ENCODE peak calls at places on chromosomes 4 and X, in four cellular contexts. X, J, Z and G are unnamed samples.
A peak's percentile ranks its signal among the peaks of the same experiment; 100 is the strongest.

GRCh38 chr4:119124314-119124713 is 11.3 kb upstream of the MYOZ2 start:
- DNase-seq in J (peak; percentile 47), X (no peak), Z (peak; percentile 37), G (no peak)

GRCh38 chr4:113026556-113026955 is 22.9 kb upstream of the ANK2 start:
- DNase-seq in Z (no peak), X (no peak), J (peak; percentile 32), G (no peak)

GRCh38 chrX:12304261-12304660 is 166.0 kb downstream of the FRMPD4 start:
- DNase-seq in X (no peak), J (peak; percentile 19), Z (no peak), G (peak; percentile 30)

GRCh38 chr4:14990484-14990883 is 11.8 kb upstream of the CPEB2 start:
- DNase-seq in J (no peak), X (no peak), Z (no peak), G (no peak)

GRCh38 chrX:1535241-1536041 is 1.5 kb downstream of the P2RY8 start:
- DNase-seq in X (no peak), Z (no peak), J (no peak), G (no peak)

GRCh38 chr4:184097240-184097619 is 120.4 kb downstream of the ENPP6 start:
- DNase-seq in X (peak; percentile 91), J (no peak), Z (peak; percentile 79), G (no peak)

GRCh38 chrX:13816899-13817298 is at the start of gene GPM6B:
- DNase-seq in J (no peak), X (no peak), Z (peak; percentile 32), G (no peak)

GRCh38 chr4:94976371-94977011 is 218.7 kb downstream of the BMPR1B start:
- DNase-seq in Z (no peak), J (peak; percentile 22), X (no peak), G (peak; percentile 68)

GRCh38 chrX:18424482-18425198 is 768 bp upstream of the CDKL5 start:
- DNase-seq in J (peak; percentile 63), Z (peak; percentile 52), X (peak; percentile 44), G (peak; percentile 70)

GRCh38 chr4:142752331-142752830 is 93.7 kb downstream of the INPP4B start:
- DNase-seq in Z (no peak), X (no peak), J (no peak), G (no peak)

GRCh38 chr4:178255172-178255571 is 812.9 kb upstream of the AGA start:
- DNase-seq in J (no peak), X (no peak), Z (no peak), G (no peak)

GRCh38 chr4:145583191-145583590 is 36.0 kb upstream of the MMAA start:
- DNase-seq in X (no peak), Z (no peak), J (no peak), G (no peak)

GRCh38 chr4:22500831-22501714 is 14.8 kb downstream of the ADGRA3 start:
- DNase-seq in Z (peak; percentile 41), X (no peak), J (no peak), G (peak; percentile 87)

GRCh38 chr4:8266508-8266907 is 3.0 kb upstream of the HTRA3 start:
- DNase-seq in X (no peak), J (no peak), Z (no peak), G (no peak)

GRCh38 chr4:8265171-8265929 is 4.2 kb upstream of the HTRA3 start:
- DNase-seq in Z (no peak), J (no peak), X (no peak), G (no peak)

GRCh38 chr4:8264106-8264505 is 5.4 kb upstream of the HTRA3 start:
- DNase-seq in X (no peak), J (no peak), Z (no peak), G (no peak)

GRCh38 chr4:8267077-8267476 is 2.5 kb upstream of the HTRA3 start:
- DNase-seq in Z (peak; percentile 65), X (peak; percentile 80), J (peak; percentile 67), G (peak; percentile 33)

GRCh38 chr4:8266088-8266487 is 3.5 kb upstream of the HTRA3 start:
- DNase-seq in J (no peak), X (no peak), Z (no peak), G (no peak)
- H4K8ac ChIP-seq in J (no peak overlapping the region), X (no peak overlapping the region), Z (no peak overlapping the region), G (no peak overlapping the region)

DNA sequence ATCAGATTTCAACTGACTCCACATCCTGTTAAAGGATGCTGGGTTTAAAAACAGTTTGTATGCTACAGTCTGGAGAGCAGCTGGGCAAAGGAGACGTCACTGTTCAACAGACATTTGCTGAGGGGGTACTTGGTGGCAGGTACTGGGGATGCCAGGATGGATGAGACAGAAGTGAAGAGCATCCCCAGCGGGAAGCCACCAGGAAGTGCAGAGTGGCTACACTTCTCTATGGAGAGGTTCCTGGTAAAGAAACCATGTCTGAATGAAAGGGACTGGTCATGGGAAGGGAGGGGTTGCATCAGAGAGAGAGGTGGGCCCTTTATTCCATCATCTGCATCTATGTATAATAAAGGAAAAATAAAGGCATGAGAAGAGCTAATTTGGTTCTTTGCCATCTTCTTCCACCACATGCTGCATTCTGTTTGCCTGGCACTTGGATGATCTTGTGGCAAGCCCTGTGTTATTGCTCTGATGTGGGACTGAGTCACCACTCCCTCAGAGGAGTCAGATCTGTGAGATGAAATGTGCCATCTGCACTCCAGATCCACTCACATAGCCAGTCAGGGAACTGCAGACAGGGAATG is 144.9 kb downstream of the SOWAHB start:
- DNase-seq in Z (no peak), J (peak; percentile 98), X (no peak), G (peak; percentile 100)
- H4K8ac ChIP-seq in Z (no peak overlapping the region), J (peak overlapping the region; percentile 59), X (no peak overlapping the region), G (peak overlapping the region; percentile 97)

DNA sequence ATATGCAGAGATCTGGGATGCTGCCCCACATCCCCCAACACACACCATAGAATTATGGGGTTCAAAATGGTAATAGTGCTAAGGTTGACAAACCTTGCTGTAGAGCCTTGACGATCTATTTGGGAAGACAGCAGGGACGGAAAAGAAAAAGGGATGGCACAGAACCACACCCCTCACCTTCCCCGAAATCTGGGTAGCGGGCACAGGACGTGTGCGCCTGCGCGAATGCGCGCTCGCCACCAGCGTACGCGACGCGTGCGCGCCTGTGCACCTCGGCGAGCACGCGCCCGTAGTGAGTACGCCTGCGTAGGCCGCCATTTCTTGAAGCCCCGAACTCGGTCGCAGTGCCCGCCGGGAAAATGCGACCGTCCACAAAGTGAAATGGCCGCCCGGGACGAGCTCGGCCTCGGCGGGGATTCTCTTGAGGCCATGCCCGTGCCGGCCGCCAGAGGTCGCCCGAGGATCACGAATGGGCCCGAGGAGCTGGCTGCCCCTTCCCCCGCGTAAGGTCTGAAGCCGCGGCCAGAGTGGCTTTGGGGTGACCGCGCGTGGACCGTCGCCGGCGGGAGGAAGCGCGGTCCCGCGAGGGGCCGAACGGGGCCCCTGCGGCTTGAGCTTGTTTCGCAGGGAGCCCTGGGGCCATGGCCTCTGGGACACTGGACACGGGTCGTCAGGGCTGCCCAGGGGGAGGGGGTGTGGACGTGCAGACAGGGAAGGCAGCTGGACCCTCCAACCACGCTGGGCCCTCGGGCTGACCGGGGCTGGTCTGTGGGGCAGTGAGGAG is 43.7 kb downstream of the ZNF185 start:
- DNase-seq in J (peak; percentile 88), X (peak; percentile 89), Z (peak; percentile 94), G (peak; percentile 89)
- H4K8ac ChIP-seq in J (peak overlapping the region; percentile 91), X (no peak overlapping the region), Z (no peak overlapping the region), G (peak overlapping the region; percentile 97)

GRCh38 chr4:39756159-39756558 is 58.2 kb downstream of the UBE2K start:
- DNase-seq in Z (no peak), X (no peak), J (no peak), G (no peak)
- H4K8ac ChIP-seq in Z (no peak overlapping the region), X (no peak overlapping the region), J (no peak overlapping the region), G (no peak overlapping the region)

DNA sequence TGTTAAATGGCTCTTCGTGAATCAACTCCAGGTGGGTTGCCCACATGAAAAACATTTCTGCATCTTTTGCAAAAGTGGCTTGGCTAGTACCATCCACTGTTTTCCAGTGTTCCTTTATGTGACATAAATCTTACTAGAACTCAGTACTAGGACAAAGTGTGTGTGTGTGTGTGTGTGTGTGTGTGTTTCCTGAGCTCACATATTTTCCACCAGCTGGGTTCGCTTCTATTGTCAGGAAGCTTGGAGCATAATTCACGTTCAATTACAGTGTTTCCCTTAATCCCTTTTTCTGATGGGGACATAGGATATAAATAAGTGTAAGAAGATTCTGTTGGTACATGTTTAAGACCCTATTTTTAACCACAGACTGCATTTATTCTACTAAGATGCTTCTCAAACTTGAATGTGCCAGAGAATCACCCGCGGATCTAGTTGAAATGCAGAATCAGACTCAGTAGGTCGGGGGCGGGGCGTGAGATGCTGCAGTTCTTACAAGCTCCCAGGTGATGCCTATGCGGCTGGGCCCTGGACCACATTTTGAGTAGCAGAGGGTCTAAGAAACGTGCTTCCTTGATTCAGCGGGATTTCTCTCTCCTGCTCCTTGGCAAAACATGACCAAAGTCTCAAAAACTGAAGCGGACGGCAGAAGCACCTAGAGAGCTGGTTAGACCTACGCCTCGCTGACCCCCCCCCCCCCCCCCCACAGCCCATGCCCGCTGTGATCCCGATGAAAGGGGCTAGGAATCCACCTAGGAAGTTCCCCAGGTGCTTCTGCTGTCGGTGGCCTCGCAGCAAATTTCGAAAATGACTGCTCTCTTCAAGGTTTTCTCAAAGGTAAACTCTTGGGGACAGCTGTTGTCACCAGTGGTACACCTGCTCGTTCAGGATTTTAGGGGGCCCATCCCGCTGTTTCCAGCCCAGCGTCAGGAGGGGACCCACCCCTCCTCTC is 823 bp downstream of the CD99L2 start:
- DNase-seq in J (peak; percentile 45), X (peak; percentile 39), Z (peak; percentile 51), G (no peak)
- H4K8ac ChIP-seq in J (peak overlapping the region; percentile 41), X (no peak overlapping the region), Z (no peak overlapping the region), G (peak overlapping the region; percentile 33)

GRCh38 chr4:136442447-136442846 is 1089.8 kb downstream of the PCDH18 start:
- DNase-seq in Z (no peak), X (no peak), J (no peak), G (no peak)
- H4K8ac ChIP-seq in Z (no peak overlapping the region), X (no peak overlapping the region), J (no peak overlapping the region), G (no peak overlapping the region)

DNA sequence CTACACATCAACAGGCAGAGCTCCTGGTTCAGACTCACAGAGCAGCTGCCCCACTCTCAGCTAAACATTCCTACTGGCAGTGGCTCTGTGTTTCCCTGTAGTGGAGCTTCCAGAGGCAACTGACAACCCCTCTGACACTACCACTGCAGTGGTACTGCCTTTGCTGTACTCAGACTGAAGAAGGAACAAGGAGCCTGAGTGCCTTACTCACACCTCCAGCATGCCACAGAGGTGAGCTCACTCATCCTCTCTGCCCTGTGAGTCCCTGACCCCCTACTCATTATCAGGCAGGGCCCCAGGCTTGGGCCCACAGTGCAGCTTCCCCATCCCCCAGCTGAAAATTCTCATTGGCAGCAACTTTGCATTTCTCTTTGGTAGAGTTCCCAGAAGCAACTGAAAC is 240.5 kb upstream of the POF1B start:
- DNase-seq in J (no peak), Z (peak; percentile 94), X (peak; percentile 33), G (no peak)
- H4K8ac ChIP-seq in J (no peak overlapping the region), Z (no peak overlapping the region), X (no peak overlapping the region), G (no peak overlapping the region)

GRCh38 chr4:2745981-2746806 is 9.9 kb downstream of the TNIP2 start:
- DNase-seq in Z (no peak), J (peak; percentile 92), X (no peak), G (peak; percentile 85)
- H4K8ac ChIP-seq in Z (no peak overlapping the region), J (no peak overlapping the region), X (no peak overlapping the region), G (no peak overlapping the region)